ENCODE peak calls at places on chromosome 18, in ten cellular contexts. L, I, E, X, C, H, T, S, J and D are unnamed samples.

GRCh38 chr18:6069539-6069938 is 174.2 kb upstream of the TMEM200C start:
- DNase-seq in H (no peak), C (no peak), E (no peak), I (no peak), S (no peak), T (no peak), L (no peak), J (no peak), X (no peak), D (no peak)

GRCh38 chr18:58299936-58300335 is 255.9 kb downstream of the NEDD4L start:
- DNase-seq in J (no peak), C (no peak), L (no peak), S (no peak), T (no peak), E (no peak), H (no peak), I (no peak), X (peak; percentile 13), D (no peak)

GRCh38 chr18:51007787-51008134 is 22.3 kb upstream of the SMAD4 start:
- DNase-seq in C (no peak), T (no peak), S (no peak), L (no peak), I (no peak), E (no peak), J (no peak), H (no peak), X (no peak), D (no peak)

GRCh38 chr18:54712315-54712714 is 116.0 kb upstream of the RAB27B start:
- DNase-seq in X (peak; percentile 79), T (no peak), C (peak; percentile 92), I (no peak), L (peak; percentile 92), E (no peak), H (no peak), S (no peak), J (no peak), D (no peak)

GRCh38 chr18:21053127-21053526 is 58.5 kb downstream of the ROCK1 start:
- DNase-seq in L (peak; percentile 89), X (peak; percentile 93), H (no peak), T (peak; percentile 39), E (peak; percentile 96), I (no peak), C (peak; percentile 95), J (no peak), S (no peak), D (no peak)

GRCh38 chr18:63306819-63307554 is 12.6 kb downstream of the BCL2 start:
- DNase-seq in C (no peak), L (no peak), H (no peak), S (no peak), X (no peak), I (no peak), E (no peak), T (no peak), J (no peak), D (no peak)

GRCh38 chr18:57431512-57432080 is 3.6 kb upstream of the ONECUT2 start:
- DNase-seq in H (no peak), L (no peak), E (no peak), X (no peak), S (no peak), C (no peak), I (no peak), J (no peak), T (no peak), D (no peak)

GRCh38 chr18:64330161-64330560 is 181.3 kb upstream of the LINC00305 start:
- DNase-seq in C (no peak), X (no peak), T (peak; percentile 22), H (peak; percentile 16), L (no peak), E (no peak), S (no peak), J (no peak), I (no peak), D (no peak)

GRCh38 chr18:58152216-58152615 is 108.2 kb downstream of the NEDD4L start:
- DNase-seq in C (no peak), J (no peak), T (no peak), X (no peak), H (no peak), S (no peak), E (no peak), L (no peak), I (no peak), D (no peak)

GRCh38 chr18:23398401-23398800 is 54.7 kb upstream of the RIOK3 start:
- DNase-seq in C (peak; percentile 72), E (peak; percentile 31), J (no peak), H (no peak), X (peak; percentile 34), S (no peak), L (no peak), I (no peak), T (no peak), D (no peak)

GRCh38 chr18:48953096-48953706 is 2.4 kb upstream of the SMAD7 start:
- DNase-seq in C (no peak), S (no peak), T (no peak), L (no peak), X (peak; percentile 61), H (no peak), E (no peak), I (no peak), J (no peak), D (peak; percentile 67)
- H3K4me3 ChIP-seq in C (peak overlapping the region; percentile 57), S (peak overlapping the region; percentile 75), T (peak overlapping the region; percentile 74), L (peak overlapping the region; percentile 59), X (peak overlapping the region; percentile 84), H (peak overlapping the region; percentile 66), E (peak overlapping the region; percentile 72), I (peak overlapping the region; percentile 48), J (peak overlapping the region; percentile 65), D (peak overlapping the region; percentile 83)

DNA sequence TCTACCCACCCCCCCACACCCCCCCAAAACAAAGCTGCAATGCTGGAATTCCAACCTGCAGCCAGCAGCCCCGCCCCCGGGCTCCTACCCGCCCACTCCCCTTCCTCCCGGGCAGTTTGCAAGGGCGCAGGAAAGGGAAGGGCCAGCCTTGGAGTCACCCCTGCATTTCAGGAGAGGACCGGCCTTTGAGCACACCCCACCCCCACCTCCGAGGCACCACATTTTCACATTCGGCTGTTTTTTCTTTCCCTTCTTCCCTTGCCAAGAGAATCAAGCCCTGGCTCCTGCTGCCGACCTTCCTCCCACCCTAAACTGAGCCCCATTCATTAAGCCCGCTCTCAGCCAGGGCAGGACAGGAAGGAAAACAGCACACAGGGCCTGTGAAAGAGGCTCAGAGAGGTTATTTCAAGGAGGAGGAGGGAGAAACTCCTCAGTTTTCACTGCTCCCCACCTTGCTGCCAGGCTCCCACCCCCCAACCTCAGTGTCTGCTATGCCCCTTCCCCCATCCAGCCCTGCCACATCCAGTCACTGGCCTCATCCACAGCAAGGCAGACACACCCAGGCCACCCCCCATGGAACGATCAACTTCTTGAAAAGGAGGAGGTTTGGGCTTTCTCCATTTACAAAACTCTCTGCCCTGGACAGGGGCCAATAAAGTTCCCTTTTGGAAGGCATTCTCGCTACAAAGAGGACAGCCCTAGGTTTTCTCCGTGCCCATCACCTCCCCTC is 11.2 kb downstream of the SMAD7 start:
- DNase-seq in S (peak; percentile 89), I (no peak), J (no peak), H (peak; percentile 86), L (no peak), X (peak; percentile 75), T (no peak), C (peak; percentile 49), E (peak; percentile 47), D (no peak)
- H3K4me3 ChIP-seq in S (peak overlapping the region; percentile 99), I (no peak overlapping the region), J (no peak overlapping the region), H (no peak overlapping the region), L (no peak overlapping the region), X (peak overlapping the region; percentile 55), T (no peak overlapping the region), C (peak overlapping the region; percentile 15), E (peak overlapping the region; percentile 43), D (peak overlapping the region; percentile 90)

GRCh38 chr18:76350134-76351025 is 144.7 kb downstream of the ZNF516 start:
- DNase-seq in L (no peak), X (no peak), S (peak; percentile 75), C (no peak), J (no peak), H (no peak), T (no peak), I (no peak), E (no peak), D (no peak)

GRCh38 chr18:76347341-76347740 is 147.7 kb downstream of the ZNF516 start:
- DNase-seq in L (no peak), X (no peak), J (no peak), E (no peak), I (no peak), C (no peak), S (no peak), T (no peak), H (no peak), D (no peak)

GRCh38 chr18:76349067-76349715 is 145.9 kb downstream of the ZNF516 start:
- DNase-seq in X (peak; percentile 75), L (peak; percentile 77), I (peak; percentile 41), H (peak; percentile 85), T (peak; percentile 84), S (no peak), E (peak; percentile 61), J (no peak), C (peak; percentile 82), D (no peak)

GRCh38 chr18:76346490-76347130 is 148.4 kb downstream of the ZNF516 start:
- DNase-seq in E (no peak), X (no peak), T (no peak), J (no peak), H (no peak), L (no peak), C (no peak), S (no peak), I (no peak), D (no peak)

GRCh38 chr18:76348267-76349066 is 146.6 kb downstream of the ZNF516 start:
- DNase-seq in X (no peak), J (no peak), L (no peak), S (peak; percentile 75), I (no peak), H (no peak), T (no peak), E (no peak), C (no peak), D (no peak)
- H3K4me3 ChIP-seq in X (no peak overlapping the region), J (no peak overlapping the region), L (peak overlapping the region; percentile 6), S (peak overlapping the region; percentile 29), I (no peak overlapping the region), H (no peak overlapping the region), T (no peak overlapping the region), E (no peak overlapping the region), C (no peak overlapping the region), D (peak overlapping the region; percentile 19)

GRCh38 chr18:46247938-46248337 is 143.8 kb downstream of the HAUS1 start:
- DNase-seq in S (no peak), T (no peak), I (no peak), C (no peak), E (no peak), X (no peak), H (no peak), J (no peak), L (peak; percentile 41), D (no peak)

GRCh38 chr18:46252754-46253153 is 148.6 kb downstream of the HAUS1 start:
- DNase-seq in C (no peak), J (no peak), T (no peak), H (no peak), X (no peak), S (no peak), I (no peak), E (peak; percentile 22), L (no peak), D (no peak)

GRCh38 chr18:46253498-46253897 is 149.3 kb downstream of the HAUS1 start:
- DNase-seq in L (peak; percentile 68), T (no peak), J (no peak), I (no peak), S (no peak), C (peak; percentile 55), E (peak; percentile 49), X (peak; percentile 59), H (no peak), D (no peak)

GRCh38 chr18:46250812-46251173 is 146.6 kb downstream of the HAUS1 start:
- DNase-seq in I (no peak), T (no peak), E (no peak), X (no peak), J (no peak), C (no peak), L (no peak), H (no peak), S (no peak), D (no peak)

GRCh38 chr18:46250084-46250811 is 146.1 kb downstream of the HAUS1 start:
- DNase-seq in E (peak; percentile 67), H (no peak), X (peak; percentile 59), J (no peak), S (no peak), I (no peak), C (peak; percentile 90), T (peak; percentile 75), L (peak; percentile 98), D (no peak)
- H3K4me3 ChIP-seq in E (no peak overlapping the region), H (no peak overlapping the region), X (no peak overlapping the region), J (no peak overlapping the region), S (no peak overlapping the region), I (no peak overlapping the region), C (no peak overlapping the region), T (no peak overlapping the region), L (no peak overlapping the region), D (no peak overlapping the region)